ENCODE peak calls at places on chromosomes 2 and 18, in ten cellular contexts. F, Z, B, I, R, J, K, O, S and G are unnamed samples.

GRCh38 chr2:9613291-9613690 is 17.5 kb downstream of the YWHAQ start:
- ATAC-seq in F (peak), Z (peak), B (no peak), I (no peak), R (peak), J (peak), K (peak), O (no peak), S (peak), G (no peak)

GRCh38 chr2:39696072-39696471 is 30.4 kb downstream of the TMEM178A start:
- ATAC-seq in F (peak), Z (peak), B (no peak), I (peak), R (peak), J (peak), K (no peak), O (no peak), S (peak), G (no peak)

GRCh38 chr2:173986805-173987204 is 21.6 kb upstream of the SP3 start:
- ATAC-seq in F (peak), Z (peak), B (no peak), I (peak), R (peak), J (peak), K (peak), O (no peak), S (no peak), G (no peak)

GRCh38 chr2:144154205-144154604 is 365.7 kb downstream of the ZEB2 start:
- ATAC-seq in F (peak), Z (no peak), B (no peak), I (no peak), R (peak), J (peak), K (no peak), O (no peak), S (no peak), G (no peak)

GRCh38 chr2:158412206-158412605 is 44.3 kb downstream of the CCDC148 start:
- ATAC-seq in F (no peak), Z (no peak), B (no peak), I (no peak), R (no peak), J (peak), K (no peak), O (no peak), S (no peak), G (no peak)

GRCh38 chr2:112493858-112494648 is 12.1 kb downstream of the TTL start:
- ATAC-seq in F (peak), Z (no peak), B (peak), I (peak), R (peak), J (no peak), K (no peak), O (no peak), S (peak), G (peak)

GRCh38 chr2:84421197-84421596 is 37.9 kb downstream of the SUCLG1 start:
- ATAC-seq in F (no peak), Z (peak), B (peak), I (no peak), R (peak), J (no peak), K (no peak), O (no peak), S (no peak), G (no peak)

GRCh38 chr2:2575870-2576386 is 244.9 kb upstream of the MYT1L start:
- ATAC-seq in F (no peak), Z (no peak), B (no peak), I (no peak), R (no peak), J (no peak), K (no peak), O (no peak), S (no peak), G (no peak)

GRCh38 chr2:236675051-236675450 is 105.4 kb downstream of the ACKR3 start:
- ATAC-seq in F (peak), Z (no peak), B (no peak), I (peak), R (peak), J (no peak), K (no peak), O (no peak), S (peak), G (no peak)

GRCh38 chr2:33135645-33136044 is 188.9 kb downstream of the LTBP1 start:
- ATAC-seq in F (no peak), Z (no peak), B (no peak), I (no peak), R (no peak), J (no peak), K (no peak), O (no peak), S (no peak), G (no peak)

GRCh38 chr18:37483221-37483971 is 82.2 kb downstream of the CELF4 start:
- ATAC-seq in F (no peak), Z (no peak), B (no peak), I (no peak), R (no peak), J (no peak), K (no peak), O (no peak), S (no peak), G (no peak)

GRCh38 chr2:182980115-182980514 is 58.1 kb downstream of the NCKAP1 start:
- ATAC-seq in F (peak), Z (no peak), B (peak), I (peak), R (peak), J (peak), K (peak), O (peak), S (peak), G (no peak)

GRCh38 chr2:47225061-47225783 is 70.1 kb upstream of the STPG4 start:
- ATAC-seq in F (peak), Z (peak), B (peak), I (peak), R (peak), J (peak), K (peak), O (no peak), S (peak), G (peak)